ENCODE peak calls at places on chromosome 20, in nine cellular contexts. T, D, L, N, B, M, C, A and V are unnamed samples.

GRCh38 chr20:23156170-23156841 is 70.2 kb upstream of the CD93 start:
- DNase-seq in T (no peak), D (no peak), L (peak; percentile 39), N (peak; percentile 58), B (no peak), M (peak; percentile 83), C (peak; percentile 45), A (no peak), V (no peak)

GRCh38 chr20:35010405-35011192 is 54.9 kb downstream of the MYH7B start:
- DNase-seq in T (no peak), D (no peak), L (no peak), N (no peak), B (peak; percentile 17), M (peak; percentile 7), C (no peak), A (no peak), V (no peak)

GRCh38 chr20:1935696-1936366 is 40.6 kb downstream of the SIRPA start:
- DNase-seq in T (no peak), D (no peak), L (no peak), N (no peak), B (no peak), M (no peak), C (no peak), A (no peak), V (peak; percentile 64)

GRCh38 chr20:34262488-34263288 is 21.5 kb downstream of the ASIP start:
- DNase-seq in T (no peak), D (no peak), L (no peak), N (no peak), B (no peak), M (no peak), C (no peak), A (no peak), V (peak; percentile 15)

GRCh38 chr20:4283011-4283410 is 267.7 kb upstream of the RNF24 start:
- DNase-seq in T (no peak), D (no peak), L (no peak), N (no peak), B (no peak), M (no peak), C (no peak), A (no peak), V (no peak)

GRCh38 chr20:48766205-48766604 is 61.6 kb downstream of the PREX1 start:
- DNase-seq in T (no peak), D (no peak), L (no peak), N (no peak), B (no peak), M (no peak), C (no peak), A (no peak), V (no peak)

GRCh38 chr20:52493177-52493711 is 301.7 kb upstream of the ZFP64 start:
- DNase-seq in T (no peak), D (peak; percentile 8), L (no peak), N (no peak), B (no peak), M (no peak), C (peak; percentile 5), A (peak; percentile 4), V (peak; percentile 43)

GRCh38 chr20:5656136-5656535 is 94.1 kb upstream of the SHLD1 start:
- DNase-seq in T (no peak), D (no peak), L (no peak), N (no peak), B (no peak), M (no peak), C (no peak), A (no peak), V (no peak)

GRCh38 chr20:42975974-42976373 is 213.7 kb downstream of the PTPRT start:
- DNase-seq in T (no peak), D (no peak), L (no peak), N (no peak), B (no peak), M (no peak), C (no peak), A (no peak), V (no peak)

GRCh38 chr20:53917145-53918009 is 153.0 kb downstream of the BCAS1 start:
- DNase-seq in T (no peak), D (no peak), L (no peak), N (peak; percentile 58), B (no peak), M (peak; percentile 43), C (peak; percentile 74), A (no peak), V (no peak)

GRCh38 chr20:53080969-53081871 is 109.1 kb downstream of the TSHZ2 start:
- DNase-seq in T (no peak), D (no peak), L (no peak), N (no peak), B (no peak), M (no peak), C (peak; percentile 6), A (peak; percentile 22), V (peak; percentile 71)

GRCh38 chr20:53660947-53661381 is 67.3 kb upstream of the ZNF217 start:
- DNase-seq in T (no peak), D (no peak), L (no peak), N (no peak), B (no peak), M (no peak), C (no peak), A (no peak), V (no peak)

GRCh38 chr20:1894951-1895673 is at the start of gene SIRPA:
- DNase-seq in T (no peak), D (peak; percentile 22), L (no peak), N (peak; percentile 40), B (peak; percentile 77), M (peak; percentile 96), C (no peak), A (no peak), V (peak; percentile 37)

GRCh38 chr20:33306807-33307206 is 23.8 kb downstream of the BPIFB1 start:
- DNase-seq in T (no peak), D (no peak), L (no peak), N (no peak), B (no peak), M (no peak), C (no peak), A (no peak), V (no peak)

GRCh38 chr20:17944854-17945474 is 23.6 kb downstream of the SNX5 start:
- DNase-seq in T (no peak), D (no peak), L (no peak), N (no peak), B (no peak), M (no peak), C (no peak), A (no peak), V (no peak)

GRCh38 chr20:48619126-48620101 is 208.4 kb downstream of the PREX1 start:
- DNase-seq in T (no peak), D (no peak), L (no peak), N (no peak), B (no peak), M (no peak), C (no peak), A (no peak), V (no peak)

GRCh38 chr20:45254867-45255266 is 503 bp upstream of the SLPI start:
- DNase-seq in T (no peak), D (no peak), L (no peak), N (peak; percentile 70), B (no peak), M (no peak), C (no peak), A (no peak), V (no peak)

GRCh38 chr20:36034875-36035274 is 66.5 kb downstream of the CNBD2 start:
- DNase-seq in T (no peak), D (no peak), L (no peak), N (no peak), B (no peak), M (no peak), C (no peak), A (no peak), V (no peak)